ENCODE peak calls at places on chromosomes 6 and 20, in nine cellular contexts. X, C, S, A, L, I, R, E and K are unnamed samples.

GRCh38 chr20:46764068-46764467 is 54.6 kb downstream of the SLC2A10 start:
- DNase-seq in R (no peak), I (no peak), S (no peak), E (no peak), L (no peak), A (no peak), C (no peak), X (no peak), K (no peak)

GRCh38 chr6:146673069-146673468 is 74.3 kb downstream of the ADGB start:
- DNase-seq in C (no peak), S (no peak), I (no peak), L (no peak), E (no peak), R (no peak), A (no peak), X (no peak), K (no peak)

GRCh38 chr20:17014217-17014616 is 212.6 kb upstream of the PCSK2 start:
- DNase-seq in E (no peak), X (no peak), A (no peak), C (no peak), S (no peak), I (no peak), R (no peak), L (no peak), K (no peak)

GRCh38 chr6:138403324-138403800 is 661 bp upstream of the HEBP2 start:
- DNase-seq in R (peak), L (peak), I (no peak), E (no peak), C (peak), S (peak), X (peak), A (peak), K (no peak)

GRCh38 chr20:46809961-46810360 is 84.7 kb upstream of the EYA2 start:
- DNase-seq in L (no peak), C (no peak), I (no peak), R (no peak), S (no peak), X (no peak), A (no peak), E (no peak), K (no peak)

GRCh38 chr6:150204705-150205472 is 62.0 kb downstream of the PPP1R14C start:
- DNase-seq in E (no peak), S (peak), I (no peak), L (no peak), R (no peak), X (no peak), A (no peak), C (no peak), K (no peak)

GRCh38 chr6:17505767-17506280 is 94.3 kb upstream of the FAM8A1 start:
- DNase-seq in L (no peak), R (no peak), A (peak), X (no peak), C (no peak), S (no peak), I (no peak), E (no peak), K (no peak)

GRCh38 chr20:18225652-18226051 is 62.7 kb upstream of the ZNF133 start:
- DNase-seq in R (no peak), L (no peak), E (no peak), X (no peak), A (peak), C (no peak), S (no peak), I (peak), K (no peak)

GRCh38 chr6:76770166-76770565 is 693.1 kb downstream of the HTR1B start:
- DNase-seq in S (no peak), X (no peak), L (no peak), A (no peak), I (no peak), R (no peak), C (no peak), E (no peak), K (no peak)

GRCh38 chr6:45830441-45831139 is 185.1 kb downstream of the CLIC5 start:
- DNase-seq in E (no peak), A (no peak), L (no peak), X (no peak), I (no peak), S (no peak), C (peak), R (peak), K (no peak)

GRCh38 chr6:148294059-148294458 is 48.6 kb upstream of the SASH1 start:
- DNase-seq in A (no peak), C (no peak), R (no peak), S (no peak), E (no peak), X (no peak), L (no peak), I (no peak), K (no peak)

GRCh38 chr6:43263314-43264178 is 20.3 kb downstream of the TTBK1 start:
- DNase-seq in E (no peak), C (peak), L (peak), R (peak), X (peak), A (peak), S (peak), I (peak), K (peak)

GRCh38 chr6:16291739-16292138 is 53.4 kb downstream of the GMPR start:
- DNase-seq in A (peak), L (no peak), S (no peak), E (no peak), I (no peak), R (no peak), X (no peak), C (no peak), K (no peak)

GRCh38 chr20:54347216-54347833 is 128.1 kb upstream of the DOK5 start:
- DNase-seq in S (no peak), L (no peak), X (no peak), E (no peak), I (peak), R (no peak), C (no peak), A (peak), K (no peak)

GRCh38 chr6:164243949-164244348 is 829.4 kb downstream of the QKI start:
- DNase-seq in I (no peak), S (no peak), X (no peak), A (no peak), L (no peak), E (no peak), C (no peak), R (no peak), K (no peak)

GRCh38 chr6:79669766-79670165 is 38.6 kb downstream of the SH3BGRL2 start:
- DNase-seq in A (no peak), L (no peak), X (no peak), R (no peak), I (no peak), E (no peak), S (no peak), C (no peak), K (no peak)

GRCh38 chr6:139017227-139017626 is 11.3 kb upstream of the ABRACL start:
- DNase-seq in L (no peak), R (no peak), C (no peak), I (peak), S (no peak), E (no peak), X (no peak), A (no peak), K (no peak)

GRCh38 chr20:56826971-56827645 is 198.0 kb downstream of the TFAP2C start:
- DNase-seq in I (no peak), C (no peak), A (peak), R (no peak), X (no peak), E (no peak), L (no peak), S (no peak), K (no peak)

GRCh38 chr6:152595507-152595906 is 41.7 kb downstream of the SYNE1 start:
- DNase-seq in C (no peak), I (no peak), X (peak), E (no peak), R (no peak), A (peak), L (no peak), S (no peak), K (no peak)

GRCh38 chr20:34074101-34074760 is 37.8 kb downstream of the EIF2S2 start:
- DNase-seq in R (no peak), L (no peak), X (no peak), A (peak), I (no peak), S (no peak), E (no peak), C (no peak), K (no peak)

GRCh38 chr20:42795399-42795798 is 394.3 kb downstream of the PTPRT start:
- DNase-seq in A (no peak), E (no peak), I (peak), R (no peak), X (no peak), C (no peak), L (no peak), S (no peak), K (no peak)

GRCh38 chr20:24773751-24774201 is 175.3 kb upstream of the CST7 start:
- DNase-seq in E (no peak), I (peak), L (no peak), X (no peak), A (peak), S (peak), C (no peak), R (peak), K (no peak)

GRCh38 chr6:133317704-133318103 is 76.5 kb downstream of the EYA4 start:
- DNase-seq in E (no peak), A (no peak), C (no peak), X (no peak), L (no peak), S (no peak), R (no peak), I (no peak), K (no peak)

GRCh38 chr6:21616005-21616404 is 22.5 kb downstream of the SOX4 start:
- DNase-seq in C (no peak), A (no peak), X (no peak), R (no peak), E (no peak), L (no peak), I (no peak), S (no peak), K (no peak)

GRCh38 chr6:154496191-154496590 is 14.3 kb downstream of the CNKSR3 start:
- DNase-seq in E (no peak), R (no peak), X (no peak), L (no peak), I (no peak), S (no peak), C (no peak), A (no peak), K (no peak)

GRCh38 chr20:10553326-10553984 is 118.3 kb downstream of the SLX4IP start:
- DNase-seq in S (peak), X (peak), I (peak), L (no peak), R (peak), A (peak), C (no peak), E (no peak), K (peak)

GRCh38 chr20:4076671-4077070 is 61.3 kb upstream of the RNF24 start:
- DNase-seq in R (peak), C (no peak), I (peak), L (no peak), X (peak), A (peak), S (no peak), E (no peak), K (peak)

GRCh38 chr6:68635706-68636513 is 828 bp downstream of the ADGRB3 start:
- DNase-seq in A (peak), E (peak), I (peak), R (no peak), S (no peak), C (no peak), L (no peak), X (peak), K (no peak)

GRCh38 chr6:126110494-126111270 is 124.3 kb downstream of the TRMT11 start:
- DNase-seq in S (no peak), I (no peak), E (no peak), C (no peak), X (no peak), L (no peak), A (no peak), R (no peak), K (no peak)

GRCh38 chr6:17703256-17703694 is 3.5 kb downstream of the NUP153 start:
- DNase-seq in E (no peak), R (no peak), I (peak), A (peak), C (no peak), S (no peak), X (no peak), L (no peak), K (no peak)

GRCh38 chr6:19824058-19824807 is 12.9 kb upstream of the ID4 start:
- DNase-seq in A (peak), X (no peak), S (no peak), I (no peak), E (no peak), L (no peak), C (no peak), R (no peak), K (no peak)

GRCh38 chr6:1970151-1970561 is 275.2 kb downstream of the GMDS start:
- DNase-seq in I (no peak), X (no peak), R (no peak), L (no peak), E (no peak), C (no peak), S (no peak), A (no peak), K (no peak)

GRCh38 chr20:62736407-62737071 is 27.9 kb downstream of the NTSR1 start:
- DNase-seq in C (no peak), I (no peak), X (no peak), L (no peak), E (no peak), A (no peak), R (no peak), S (no peak), K (no peak)